ENCODE peak calls at places on chromosomes 11 and 22, in five cellular contexts. One of them, this sample, is unnamed.

GRCh38 chr11:63769719-63770443 is 1.3 kb upstream of the ZFTA start:
- DNase-seq in HepG2: no peak
- DNase-seq in SK-N-SH: no peak
- DNase-seq in H1: no peak
- DNase-seq in GM12878: no peak
- DNase-seq in this sample: no peak

GRCh38 chr11:83572521-83572920 is 286.4 kb upstream of the CCDC90B start:
- DNase-seq in HepG2: no peak
- DNase-seq in SK-N-SH: no peak
- DNase-seq in H1: no peak
- DNase-seq in GM12878: no peak
- DNase-seq in this sample: no peak

GRCh38 chr11:134040386-134041297 is 28.2 kb upstream of the JAM3 start:
- DNase-seq in HepG2: no peak
- DNase-seq in SK-N-SH: no peak
- DNase-seq in H1: no peak
- DNase-seq in GM12878: no peak
- DNase-seq in this sample: no peak

GRCh38 chr22:50694099-50694498 is 21.5 kb downstream of the SHANK3 start:
- DNase-seq in HepG2: no peak
- DNase-seq in SK-N-SH: no peak
- DNase-seq in H1: no peak
- DNase-seq in GM12878: no peak
- DNase-seq in this sample: no peak

GRCh38 chr11:95068549-95068948 is 1.8 kb downstream of the SRSF8 start:
- DNase-seq in HepG2: peak
- DNase-seq in SK-N-SH: peak
- DNase-seq in H1: no peak
- DNase-seq in GM12878: peak
- DNase-seq in this sample: peak

GRCh38 chr22:44997060-44997459 is 12.7 kb downstream of the PHF21B start:
- DNase-seq in HepG2: no peak
- DNase-seq in SK-N-SH: no peak
- DNase-seq in H1: no peak
- DNase-seq in GM12878: no peak
- DNase-seq in this sample: no peak

GRCh38 chr11:18706330-18707243 is 8.0 kb downstream of the TMEM86A start:
- DNase-seq in HepG2: no peak
- DNase-seq in SK-N-SH: peak
- DNase-seq in H1: no peak
- DNase-seq in GM12878: no peak
- DNase-seq in this sample: no peak

GRCh38 chr22:21568207-21569075 is 927 bp downstream of the UBE2L3 start:
- DNase-seq in HepG2: peak
- DNase-seq in SK-N-SH: peak
- DNase-seq in H1: no peak
- DNase-seq in GM12878: no peak
- DNase-seq in this sample: peak

GRCh38 chr11:93020248-93021088 is 51.0 kb downstream of the MTNR1B start:
- DNase-seq in HepG2: no peak
- DNase-seq in SK-N-SH: no peak
- DNase-seq in H1: no peak
- DNase-seq in GM12878: no peak
- DNase-seq in this sample: no peak

GRCh38 chr22:46535876-46536558 is 1.4 kb downstream of the CELSR1 start:
- DNase-seq in HepG2: no peak
- DNase-seq in SK-N-SH: no peak
- DNase-seq in H1: no peak
- DNase-seq in GM12878: no peak
- DNase-seq in this sample: no peak

GRCh38 chr22:20520093-20520511 is 12.7 kb downstream of the MED15 start:
- DNase-seq in HepG2: no peak
- DNase-seq in SK-N-SH: no peak
- DNase-seq in H1: no peak
- DNase-seq in GM12878: no peak
- DNase-seq in this sample: no peak

GRCh38 chr11:27997344-27997743 is 110.6 kb downstream of the KIF18A start:
- DNase-seq in HepG2: no peak
- DNase-seq in SK-N-SH: no peak
- DNase-seq in H1: no peak
- DNase-seq in GM12878: no peak
- DNase-seq in this sample: no peak

GRCh38 chr11:33151411-33151810 is 9.9 kb downstream of the CSTF3 start:
- DNase-seq in HepG2: no peak
- DNase-seq in SK-N-SH: no peak
- DNase-seq in H1: no peak
- DNase-seq in GM12878: no peak
- DNase-seq in this sample: no peak

GRCh38 chr11:68031136-68031459 is 617 bp downstream of the NDUFS8 start:
- DNase-seq in HepG2: no peak
- DNase-seq in SK-N-SH: no peak
- DNase-seq in H1: no peak
- DNase-seq in GM12878: no peak
- DNase-seq in this sample: no peak

GRCh38 chr11:4464216-4465159 is 15.4 kb downstream of the OR52K2 start:
- DNase-seq in HepG2: no peak
- DNase-seq in SK-N-SH: no peak
- DNase-seq in H1: no peak
- DNase-seq in GM12878: no peak
- DNase-seq in this sample: no peak

GRCh38 chr22:40637181-40638150 is 947 bp upstream of the MRTFA start:
- DNase-seq in HepG2: no peak
- DNase-seq in SK-N-SH: no peak
- DNase-seq in H1: no peak
- DNase-seq in GM12878: no peak
- DNase-seq in this sample: peak

GRCh38 chr22:44362249-44363040 is 49.7 kb upstream of the SHISAL1 start:
- DNase-seq in HepG2: no peak
- DNase-seq in SK-N-SH: no peak
- DNase-seq in H1: no peak
- DNase-seq in GM12878: no peak
- DNase-seq in this sample: no peak

GRCh38 chr11:12746593-12747097 is 72.4 kb downstream of the TEAD1 start:
- DNase-seq in HepG2: peak
- DNase-seq in SK-N-SH: peak
- DNase-seq in H1: peak
- DNase-seq in GM12878: no peak
- DNase-seq in this sample: peak

GRCh38 chr11:113417428-113417827 is 29.8 kb downstream of the ANKK1 start:
- DNase-seq in HepG2: no peak
- DNase-seq in SK-N-SH: no peak
- DNase-seq in H1: no peak
- DNase-seq in GM12878: no peak
- DNase-seq in this sample: no peak

GRCh38 chr11:43734256-43734655 is 53.7 kb downstream of the HSD17B12 start:
- DNase-seq in HepG2: no peak
- DNase-seq in SK-N-SH: no peak
- DNase-seq in H1: no peak
- DNase-seq in GM12878: no peak
- DNase-seq in this sample: no peak

GRCh38 chr11:93823210-93823609 is 27.2 kb downstream of the VSTM5 start:
- DNase-seq in HepG2: no peak
- DNase-seq in SK-N-SH: no peak
- DNase-seq in H1: no peak
- DNase-seq in GM12878: no peak
- DNase-seq in this sample: no peak

GRCh38 chr22:29482253-29482652 is 2.2 kb downstream of the NEFH start:
- DNase-seq in HepG2: no peak
- DNase-seq in SK-N-SH: no peak
- DNase-seq in H1: no peak
- DNase-seq in GM12878: no peak
- DNase-seq in this sample: no peak

GRCh38 chr11:15629690-15630321 is 515.1 kb downstream of the INSC start:
- DNase-seq in HepG2: peak
- DNase-seq in SK-N-SH: no peak
- DNase-seq in H1: no peak
- DNase-seq in GM12878: no peak
- DNase-seq in this sample: no peak

GRCh38 chr22:41395531-41396240 is 13.9 kb downstream of the TEF start:
- DNase-seq in HepG2: no peak
- DNase-seq in SK-N-SH: no peak
- DNase-seq in H1: no peak
- DNase-seq in GM12878: no peak
- DNase-seq in this sample: no peak

GRCh38 chr11:125084761-125085231 is 21.7 kb downstream of the SLC37A2 start:
- DNase-seq in HepG2: no peak
- DNase-seq in SK-N-SH: peak
- DNase-seq in H1: no peak
- DNase-seq in GM12878: no peak
- DNase-seq in this sample: no peak

GRCh38 chr11:11178671-11179070 is 174.4 kb downstream of the CSNK2A3 start:
- DNase-seq in HepG2: no peak
- DNase-seq in SK-N-SH: no peak
- DNase-seq in H1: no peak
- DNase-seq in GM12878: no peak
- DNase-seq in this sample: no peak

GRCh38 chr22:38953577-38954413 is 3.6 kb upstream of the APOBEC3A start:
- DNase-seq in HepG2: no peak
- DNase-seq in SK-N-SH: no peak
- DNase-seq in H1: no peak
- DNase-seq in GM12878: peak
- DNase-seq in this sample: no peak

GRCh38 chr11:110367571-110367970 is 62.2 kb upstream of the FDX1 start:
- DNase-seq in HepG2: no peak
- DNase-seq in SK-N-SH: no peak
- DNase-seq in H1: no peak
- DNase-seq in GM12878: no peak
- DNase-seq in this sample: no peak

DNA sequence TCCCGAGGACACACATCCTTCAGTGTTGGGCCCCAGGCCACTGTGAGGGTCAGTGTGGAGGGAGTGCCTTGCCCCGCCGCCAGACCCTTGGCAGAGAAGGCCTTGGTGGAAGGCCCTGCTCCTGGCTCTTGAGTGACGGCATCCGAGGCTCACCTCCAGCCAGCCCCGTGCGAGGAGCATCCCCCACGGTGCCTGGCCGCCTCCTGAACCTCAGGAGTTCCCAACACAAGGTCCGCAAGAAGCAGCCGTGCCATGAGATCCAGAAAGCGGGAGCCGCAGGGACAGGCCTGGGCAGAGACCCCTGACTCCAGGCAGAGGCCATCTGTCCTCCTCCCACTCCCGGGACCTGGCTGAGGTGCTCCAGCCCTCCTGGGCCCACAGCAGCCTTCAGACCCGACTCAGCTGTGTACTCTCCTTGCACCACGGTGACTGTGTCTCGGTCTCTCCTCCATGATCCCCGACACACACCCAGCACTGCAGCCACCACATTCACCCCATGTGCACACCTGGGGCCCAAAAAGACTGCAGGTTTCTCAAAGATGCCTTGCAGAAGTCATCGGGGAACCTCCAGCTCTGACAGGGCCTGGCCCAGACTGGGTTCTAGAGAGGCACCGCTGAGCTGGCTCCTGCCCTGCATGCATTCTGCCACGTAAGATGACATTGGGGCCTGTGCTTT is 870.2 kb downstream of the BRD1 start:
- DNase-seq in HepG2: no peak
- DNase-seq in SK-N-SH: no peak
- DNase-seq in H1: no peak
- DNase-seq in GM12878: no peak
- DNase-seq in this sample: no peak
- TF ChIP-seq TAF1 in HepG2: no peak
- TF ChIP-seq TAF1 in SK-N-SH: no peak
- TF ChIP-seq TAF1 in H1: no peak
- TF ChIP-seq TAF1 in GM12878: no peak
- TF ChIP-seq TAF1 in this sample: no peak

DNA sequence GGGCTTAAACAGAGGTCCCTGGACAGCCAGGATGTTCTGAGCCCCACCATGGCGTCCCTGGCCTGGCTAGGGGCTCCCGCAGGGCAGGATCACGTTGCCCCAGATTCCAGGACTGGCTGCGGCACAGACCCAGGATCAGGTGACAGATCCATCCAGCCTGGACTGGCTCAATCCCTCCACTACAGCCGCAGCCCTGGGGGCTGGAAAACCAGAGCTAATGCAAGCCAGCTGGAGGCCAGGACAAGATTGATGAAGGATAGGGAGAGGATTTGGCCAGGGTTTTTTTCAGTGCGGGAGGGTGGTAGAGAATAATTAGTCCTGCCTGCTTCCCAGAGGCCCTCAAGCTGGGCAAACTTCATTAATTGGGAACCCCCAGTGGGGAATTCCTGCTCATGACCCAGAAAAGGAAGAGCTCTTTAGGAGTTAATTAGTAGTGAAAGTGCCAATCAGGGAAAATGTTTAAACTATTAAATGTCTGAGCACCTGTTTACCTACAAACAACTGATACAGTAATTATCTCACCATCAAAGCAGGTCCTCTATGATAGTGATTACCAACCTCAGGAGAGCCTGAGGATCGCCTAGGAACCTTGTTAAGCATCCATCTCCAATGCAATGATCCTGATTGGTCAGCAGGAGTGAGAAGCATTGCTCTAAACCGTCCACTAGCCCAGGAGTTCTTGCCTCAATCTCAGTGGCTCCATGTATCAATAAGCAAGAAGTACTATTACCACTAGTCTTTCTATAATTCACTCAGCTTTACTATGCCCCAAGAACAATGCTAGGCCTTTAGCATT is 33.0 kb upstream of the MYOD1 start:
- DNase-seq in HepG2: no peak
- DNase-seq in SK-N-SH: peak
- DNase-seq in H1: no peak
- DNase-seq in GM12878: no peak
- DNase-seq in this sample: no peak
- TF ChIP-seq USF2 in HepG2: no peak
- TF ChIP-seq USF2 in SK-N-SH: no peak
- TF ChIP-seq USF2 in H1: no peak
- TF ChIP-seq USF2 in GM12878: no peak
- TF ChIP-seq USF2 in this sample: no peak

DNA sequence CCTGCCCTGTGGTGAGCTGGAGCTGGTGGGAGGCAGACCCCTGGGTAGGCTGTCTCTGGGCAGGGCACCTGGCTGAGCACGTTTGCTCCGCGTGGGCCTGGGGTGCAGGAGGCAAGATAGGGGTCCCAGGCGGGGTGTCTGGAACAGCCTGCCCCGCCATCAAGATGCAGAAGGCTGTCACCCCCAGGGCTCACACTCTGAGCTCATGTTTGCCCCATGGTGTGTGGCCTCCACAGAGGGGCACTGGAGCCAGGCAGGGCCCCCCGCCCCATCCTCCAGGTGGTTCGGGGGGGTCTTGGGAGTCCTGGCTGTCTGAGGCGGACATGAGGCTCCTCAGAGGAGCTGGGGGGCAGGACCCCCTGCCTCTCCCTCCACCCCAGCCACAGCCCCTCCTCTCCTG is 28.9 kb upstream of the CARS1 start:
- DNase-seq in HepG2: no peak
- DNase-seq in SK-N-SH: no peak
- DNase-seq in H1: no peak
- DNase-seq in GM12878: no peak
- DNase-seq in this sample: no peak
- TF ChIP-seq YY1 in HepG2: no peak
- TF ChIP-seq YY1 in SK-N-SH: no peak
- TF ChIP-seq YY1 in H1: no peak
- TF ChIP-seq YY1 in GM12878: no peak
- TF ChIP-seq YY1 in this sample: no peak

DNA sequence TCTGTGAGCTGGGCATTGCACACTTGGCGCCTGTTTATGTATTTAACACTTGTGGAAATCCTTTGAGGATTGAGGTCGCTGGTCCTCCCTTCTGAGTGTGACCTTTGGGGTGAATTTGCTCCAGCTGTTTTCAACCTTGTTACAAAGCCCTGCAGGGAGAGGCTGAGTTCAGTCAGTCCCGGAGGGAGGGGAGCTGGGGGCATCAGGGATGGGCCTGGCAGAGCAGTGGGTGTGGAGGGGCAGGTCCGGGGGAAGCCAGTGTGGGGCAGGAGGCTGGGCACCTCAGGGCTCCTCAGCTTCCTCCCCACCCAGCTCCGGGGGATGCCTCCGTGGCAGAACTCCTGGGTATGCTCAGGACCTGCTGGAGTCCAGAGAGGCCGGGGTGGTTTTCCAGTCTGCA is 977.2 kb downstream of the TBC1D22A start:
- DNase-seq in HepG2: no peak
- DNase-seq in SK-N-SH: no peak
- DNase-seq in H1: no peak
- DNase-seq in GM12878: no peak
- DNase-seq in this sample: no peak
- TF ChIP-seq TAF1 in HepG2: no peak
- TF ChIP-seq TAF1 in SK-N-SH: no peak
- TF ChIP-seq TAF1 in H1: no peak
- TF ChIP-seq TAF1 in GM12878: no peak
- TF ChIP-seq TAF1 in this sample: no peak

This sample was measured in K562.